ENCODE peak calls at places on chromosomes 5 and 9, in seven cellular contexts. M is NCI-H774, V is neural crest cell, Q is ureter, L is kidney epithelial cell, F is tibial nerve, W is brain microvascular endothelial cell. T is an unnamed sample.

GRCh38 chr9:86660146-86660545 is 287.2 kb downstream of the GAS1 start:
- DNase-seq in V (no peak), M (no peak), Q (no peak), F (no peak), L (peak), W (peak), T (no peak)

GRCh38 chr9:91898451-91899433 is 51.3 kb downstream of the ROR2 start:
- DNase-seq in L (peak), V (no peak), Q (peak), W (peak), M (peak), F (no peak), T (no peak)

GRCh38 chr5:151755383-151755782 is 3.0 kb downstream of the ATOX1 start:
- DNase-seq in V (no peak), M (no peak), F (no peak), L (no peak), W (no peak), Q (no peak), T (no peak)

GRCh38 chr5:107652839-107653607 is 17.7 kb downstream of the EFNA5 start:
- DNase-seq in Q (no peak), L (no peak), M (no peak), F (no peak), V (peak), W (no peak), T (no peak)

GRCh38 chr5:132417010-132417439 is 47.5 kb downstream of the SLC22A5 start:
- DNase-seq in V (no peak), Q (no peak), W (no peak), F (no peak), L (no peak), M (no peak), T (no peak)

GRCh38 chr5:40507095-40507494 is 172.6 kb upstream of the PTGER4 start:
- DNase-seq in M (no peak), F (no peak), W (no peak), Q (no peak), V (no peak), L (no peak), T (no peak)

GRCh38 chr9:69542942-69543704 is 129.0 kb downstream of the APBA1 start:
- DNase-seq in L (no peak), W (no peak), V (peak), F (no peak), Q (no peak), M (peak), T (no peak)

GRCh38 chr5:32767948-32768427 is 56.9 kb downstream of the NPR3 start:
- DNase-seq in W (peak), Q (no peak), F (no peak), L (peak), V (no peak), M (no peak), T (no peak)

GRCh38 chr5:14809369-14810144 is 62.0 kb downstream of the ANKH start:
- DNase-seq in F (peak), M (no peak), Q (peak), V (no peak), W (peak), L (peak), T (peak)

GRCh38 chr5:75046366-75047142 is 5.8 kb downstream of the GCNT4 start:
- DNase-seq in W (no peak), M (no peak), V (no peak), F (no peak), L (no peak), Q (no peak), T (no peak)

GRCh38 chr5:132484386-132484715 is 6.2 kb downstream of the IRF1 start:
- DNase-seq in Q (no peak), L (no peak), M (no peak), F (no peak), W (no peak), V (no peak), T (no peak)

GRCh38 chr5:132663771-132664695 is 6.1 kb downstream of the IL13 start:
- DNase-seq in Q (no peak), L (no peak), M (no peak), V (no peak), W (no peak), F (no peak), T (no peak)

GRCh38 chr5:54902817-54903473 is 82.4 kb downstream of the ESM1 start:
- DNase-seq in Q (no peak), L (peak), V (no peak), W (no peak), F (no peak), M (no peak), T (no peak)

GRCh38 chr5:175321927-175322532 is 122.0 kb downstream of the DRD1 start:
- DNase-seq in Q (no peak), M (no peak), W (peak), V (peak), F (no peak), L (no peak), T (no peak)

GRCh38 chr9:2623046-2623865 is 1.7 kb downstream of the VLDLR start:
- DNase-seq in L (peak), W (no peak), M (peak), Q (peak), V (peak), F (no peak), T (no peak)